ENCODE peak calls at places on chromosomes 5 and 9, in four cellular contexts. B, R, W and N are unnamed samples.

GRCh38 chr5:99331061-99331460 is 402.3 kb upstream of the CHD1 start:
- DNase-seq in B (no peak), R (no peak), W (no peak), N (no peak)

GRCh38 chr5:17228833-17229291 is 11.4 kb downstream of the BASP1 start:
- DNase-seq in B (no peak), R (no peak), W (no peak), N (no peak)

GRCh38 chr9:88590558-88591146 is 55.7 kb downstream of the NXNL2 start:
- DNase-seq in R (no peak), W (no peak), B (no peak), N (no peak)

GRCh38 chr9:128218172-128218517 is 15.0 kb downstream of the DNM1 start:
- DNase-seq in W (no peak), B (no peak), R (no peak), N (no peak)

GRCh38 chr9:108033976-108034964 is 544.7 kb upstream of the KLF4 start:
- DNase-seq in W (peak; percentile 83), R (no peak), B (no peak), N (no peak)

GRCh38 chr5:58266402-58266801 is 193.5 kb downstream of the PLK2 start:
- DNase-seq in W (no peak), B (no peak), R (no peak), N (no peak)

GRCh38 chr9:72758944-72759343 is 193.9 kb downstream of the ALDH1A1 start:
- DNase-seq in R (no peak), W (no peak), B (no peak), N (no peak)

GRCh38 chr5:132485641-132486317 is 4.8 kb downstream of the IRF1 start:
- DNase-seq in R (peak; percentile 56), W (peak; percentile 46), B (no peak), N (peak; percentile 70)

GRCh38 chr5:56172225-56172624 is 60.9 kb downstream of the ANKRD55 start:
- DNase-seq in B (no peak), R (no peak), W (no peak), N (no peak)

GRCh38 chr5:56175028-56175427 is 58.1 kb downstream of the ANKRD55 start:
- DNase-seq in B (no peak), R (no peak), W (no peak), N (no peak)

GRCh38 chr5:56176155-56176798 is 56.9 kb downstream of the ANKRD55 start:
- DNase-seq in R (no peak), B (no peak), W (peak; percentile 82), N (no peak)

GRCh38 chr5:56177134-56177533 is 56.0 kb downstream of the ANKRD55 start:
- DNase-seq in W (no peak), B (no peak), R (no peak), N (no peak)

DNA sequence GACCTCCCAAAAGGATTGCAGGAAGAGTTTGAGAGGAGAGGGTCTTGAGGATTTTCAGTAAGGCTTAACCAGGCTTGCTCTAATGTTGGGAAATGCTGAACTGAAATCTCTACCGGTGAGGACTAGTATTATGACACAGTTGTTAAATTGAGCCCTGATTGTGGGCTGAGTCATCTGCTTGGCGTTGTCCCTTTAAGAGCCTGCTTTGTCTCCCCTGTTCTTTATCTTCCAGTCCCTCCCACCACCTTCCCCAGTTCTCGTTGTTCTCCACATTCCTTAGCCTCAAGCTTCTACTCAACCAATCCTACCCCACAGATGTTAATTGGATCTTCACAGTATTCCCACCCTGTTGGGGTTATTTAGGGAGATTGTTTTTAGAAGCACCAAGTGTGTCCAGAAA is 57.7 kb downstream of the ANKRD55 start:
- DNase-seq in R (no peak), B (no peak), W (peak; percentile 85), N (no peak)
- H3K27ac ChIP-seq in R (no peak overlapping the region), B (no peak overlapping the region), W (peak overlapping the region; percentile 51), N (peak overlapping the region; percentile 21)

DNA sequence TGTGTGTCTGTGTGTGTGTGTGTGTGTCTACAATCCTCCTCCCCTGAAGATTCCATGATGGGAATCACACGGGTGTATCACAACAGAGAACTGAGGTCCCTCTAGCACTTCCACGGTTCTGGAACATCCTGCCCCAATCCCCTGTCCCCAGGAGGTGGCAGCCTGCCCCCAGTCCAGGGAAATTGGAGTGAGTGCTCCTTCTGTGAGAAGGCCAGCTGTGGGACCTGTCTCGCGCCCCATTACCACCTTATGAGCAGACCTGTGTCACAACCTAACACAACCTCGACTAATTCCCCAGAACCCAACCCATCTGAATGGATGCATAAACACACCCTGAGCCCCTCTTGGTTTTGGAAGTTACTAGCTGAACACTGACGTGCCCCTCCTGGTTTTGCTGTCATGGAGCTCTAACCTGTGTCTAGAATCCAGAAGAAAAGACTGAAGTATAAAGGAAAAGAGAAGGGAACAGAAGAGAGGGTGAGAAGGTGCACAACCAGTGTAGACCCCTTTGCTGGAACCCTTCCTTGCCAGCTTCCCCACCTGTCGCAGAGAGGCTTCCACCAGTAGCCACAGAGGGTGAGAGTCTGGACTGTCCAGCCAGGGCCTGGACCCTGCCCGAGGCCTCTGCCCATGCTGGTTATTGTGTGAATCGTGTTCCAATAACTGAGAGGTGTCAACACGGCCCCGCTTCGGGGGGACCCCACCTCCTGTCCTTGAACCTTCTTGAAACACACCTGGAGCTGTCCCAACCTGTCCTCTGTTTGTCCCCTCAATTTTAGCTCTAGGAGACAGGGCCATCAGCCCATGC is 3.4 kb downstream of the BTNL9 start:
- DNase-seq in W (no peak), R (no peak), B (no peak), N (no peak)
- H3K27ac ChIP-seq in W (no peak overlapping the region), R (no peak overlapping the region), B (no peak overlapping the region), N (peak overlapping the region; percentile 37)

GRCh38 chr9:123053711-123054110 is 20.2 kb downstream of the GPR21 start:
- DNase-seq in W (no peak), B (no peak), R (no peak), N (no peak)

GRCh38 chr9:123044556-123044955 is 11.1 kb downstream of the GPR21 start:
- DNase-seq in R (no peak), W (no peak), B (no peak), N (no peak)

GRCh38 chr9:123046796-123047195 is 13.3 kb downstream of the GPR21 start:
- DNase-seq in W (no peak), B (no peak), R (no peak), N (no peak)

GRCh38 chr9:123049589-123050222 is 16.2 kb downstream of the GPR21 start:
- DNase-seq in R (no peak), B (no peak), W (peak; percentile 62), N (no peak)

DNA sequence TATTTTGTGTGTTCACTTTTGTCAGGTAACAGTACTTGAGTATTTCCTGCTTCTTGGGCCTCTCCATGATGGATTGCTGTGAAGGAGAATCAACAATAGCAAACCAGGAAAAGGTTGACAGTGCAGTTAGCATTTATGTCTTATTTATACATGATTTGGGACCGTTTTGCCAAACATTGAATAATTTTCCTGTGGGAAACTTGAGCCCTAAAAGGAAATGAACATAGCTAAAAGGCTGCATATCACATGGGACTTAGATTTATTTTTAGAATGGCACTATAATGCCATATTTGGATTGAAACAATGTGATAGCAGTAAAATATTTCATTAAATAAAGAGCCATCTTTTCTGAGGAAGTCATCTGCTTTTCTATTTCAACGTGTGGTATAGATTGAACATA is 15.3 kb downstream of the GPR21 start:
- DNase-seq in W (no peak), B (no peak), R (no peak), N (no peak)
- H3K27ac ChIP-seq in W (peak overlapping the region; percentile 68), B (no peak overlapping the region), R (peak overlapping the region; percentile 73), N (peak overlapping the region; percentile 85)

GRCh38 chr5:36398137-36398536 is 96.4 kb upstream of the RANBP3L start:
- DNase-seq in R (no peak), W (no peak), B (no peak), N (no peak)
- H3K27ac ChIP-seq in R (no peak overlapping the region), W (no peak overlapping the region), B (no peak overlapping the region), N (no peak overlapping the region)

GRCh38 chr5:51384281-51384840 is 1.1 kb downstream of the ISL1 start:
- DNase-seq in W (no peak), B (no peak), R (no peak), N (no peak)
- H3K27ac ChIP-seq in W (no peak overlapping the region), B (no peak overlapping the region), R (no peak overlapping the region), N (no peak overlapping the region)

DNA sequence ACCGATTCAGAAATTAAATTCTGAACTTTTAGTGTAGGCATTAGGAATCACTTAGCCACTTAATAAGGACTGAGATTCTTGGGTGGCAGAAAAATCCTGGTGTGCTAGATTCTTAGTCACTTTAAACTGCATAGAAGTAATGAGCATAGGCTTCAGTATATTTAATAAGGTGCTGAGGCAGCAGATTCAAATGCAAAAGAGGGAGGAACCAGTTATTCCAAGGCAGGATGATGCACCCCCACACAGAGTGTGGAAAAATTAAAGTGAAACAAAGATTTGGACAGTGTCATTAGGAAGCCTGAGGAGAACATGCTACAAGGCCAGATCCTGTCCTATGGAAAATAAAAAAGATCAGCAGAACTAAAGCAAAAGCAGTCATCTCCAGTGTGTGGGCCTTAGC is 217.7 kb downstream of the PJA2 start:
- DNase-seq in B (no peak), W (no peak), R (no peak), N (no peak)
- H3K27ac ChIP-seq in B (no peak overlapping the region), W (no peak overlapping the region), R (no peak overlapping the region), N (no peak overlapping the region)

DNA sequence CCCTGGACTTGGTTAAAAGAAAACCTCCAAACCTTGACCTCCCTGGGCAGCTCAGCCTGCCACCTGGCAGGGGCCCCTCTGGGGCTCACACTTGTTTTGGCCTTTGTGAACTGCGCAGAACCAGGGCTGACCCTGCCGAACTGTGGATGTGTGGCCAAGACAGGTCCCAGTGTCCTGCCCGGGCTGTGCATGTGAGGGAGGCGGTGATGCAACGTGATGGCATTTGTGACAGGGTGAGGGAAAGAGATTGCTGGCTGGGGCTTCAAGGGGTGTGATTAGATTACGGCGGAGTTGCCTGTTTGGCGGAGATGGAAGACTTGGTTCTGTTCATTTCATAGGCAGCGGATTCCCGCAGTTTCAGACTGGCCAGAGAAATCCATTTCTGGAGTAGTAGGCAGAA is 30.4 kb upstream of the NKX2-5 start:
- DNase-seq in W (no peak), R (no peak), B (no peak), N (no peak)
- H3K27ac ChIP-seq in W (no peak overlapping the region), R (no peak overlapping the region), B (no peak overlapping the region), N (no peak overlapping the region)

DNA sequence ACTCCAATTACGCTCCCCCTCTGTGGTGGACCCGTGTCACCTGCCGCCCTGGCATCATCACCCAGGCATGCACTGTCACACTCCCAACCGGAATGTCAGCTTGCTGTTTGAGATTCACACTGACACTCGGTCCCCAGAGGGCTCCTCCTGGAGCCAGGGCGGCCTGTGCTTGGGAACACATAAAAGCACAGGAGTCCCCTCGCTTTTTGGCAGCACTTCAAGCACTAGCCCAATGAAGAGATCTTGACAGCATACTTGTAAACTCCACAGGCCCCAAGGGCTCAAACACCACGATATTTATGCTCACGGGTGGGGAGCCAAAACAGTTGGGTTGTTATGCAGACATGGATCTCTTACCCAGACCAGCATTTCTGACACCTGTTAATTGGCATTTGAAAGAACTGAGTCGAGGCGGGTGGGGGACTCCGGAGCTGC is 90.8 kb upstream of the EGFLAM start:
- DNase-seq in W (no peak), B (no peak), R (no peak), N (no peak)
- H3K27ac ChIP-seq in W (no peak overlapping the region), B (no peak overlapping the region), R (no peak overlapping the region), N (no peak overlapping the region)